ENCODE peak calls at places on chromosomes 16 and 17, in five cellular contexts. V is glutamatergic neuron, T is fibroblast of the aortic adventitia, U is neural progenitor cell, E is epithelial cell of esophagus. A is an unnamed sample.

GRCh38 chr17:42408076-42408475 is 15.0 kb downstream of the CAVIN1 start:
- DNase-seq in V (no peak), T (peak), U (no peak), E (no peak), A (no peak)

GRCh38 chr16:27318399-27319256 is 4.9 kb downstream of the IL4R start:
- DNase-seq in V (no peak), T (no peak), U (no peak), E (peak), A (peak)

GRCh38 chr17:72005332-72006163 is 115.3 kb upstream of the SOX9 start:
- DNase-seq in V (no peak), T (no peak), U (no peak), E (no peak), A (no peak)

GRCh38 chr16:4944333-4945281 is 7.7 kb upstream of the PPL start:
- DNase-seq in V (peak), T (peak), U (no peak), E (peak), A (peak)

GRCh38 chr17:28372203-28372944 is 880 bp downstream of the SARM1 start:
- DNase-seq in V (peak), T (peak), U (peak), E (no peak), A (no peak)

GRCh38 chr17:59026176-59026939 is 80.3 kb downstream of the TRIM37 start:
- DNase-seq in V (no peak), T (no peak), U (no peak), E (no peak), A (peak)

GRCh38 chr17:75288784-75289121 is 480 bp downstream of the SLC25A19 start:
- DNase-seq in V (no peak), T (no peak), U (peak), E (peak), A (peak)

GRCh38 chr16:27204232-27204915 is 1.0 kb downstream of the KDM8 start:
- DNase-seq in V (no peak), T (no peak), U (no peak), E (no peak), A (no peak)

GRCh38 chr17:36500745-36501225 is 14.3 kb downstream of the ZNHIT3 start:
- DNase-seq in V (no peak), T (no peak), U (no peak), E (no peak), A (no peak)

GRCh38 chr17:82434216-82434565 is 15.8 kb upstream of the OGFOD3 start:
- DNase-seq in V (no peak), T (no peak), U (no peak), E (no peak), A (no peak)

GRCh38 chr17:20098314-20098713 is 89.2 kb downstream of the SPECC1 start:
- DNase-seq in V (no peak), T (no peak), U (no peak), E (no peak), A (no peak)

GRCh38 chr17:80381416-80381923 is 33.5 kb upstream of the ENDOV start:
- DNase-seq in V (no peak), T (no peak), U (no peak), E (no peak), A (no peak)

GRCh38 chr16:11612110-11612981 is 25.6 kb upstream of the LITAF start:
- DNase-seq in V (no peak), T (no peak), U (no peak), E (peak), A (peak)

GRCh38 chr16:81181013-81181720 is 57.3 kb upstream of the BCO1 start:
- DNase-seq in V (peak), T (peak), U (peak), E (peak), A (peak)

GRCh38 chr17:61461586-61461966 is 9.4 kb downstream of the TBX4 start:
- DNase-seq in V (no peak), T (no peak), U (peak), E (no peak), A (no peak)

GRCh38 chr16:89319883-89320716 is 102.6 kb downstream of the ZNF778 start:
- DNase-seq in V (peak), T (peak), U (no peak), E (peak), A (peak)

GRCh38 chr17:32503251-32504165 is 16.7 kb downstream of the CDK5R1 start:
- DNase-seq in V (no peak), T (no peak), U (no peak), E (peak), A (peak)

GRCh38 chr16:88430524-88431446 is 22.3 kb upstream of the ZFPM1 start:
- DNase-seq in V (no peak), T (no peak), U (no peak), E (no peak), A (peak)

GRCh38 chr17:3659541-3660111 is 8.8 kb downstream of the TAX1BP3 start:
- DNase-seq in V (no peak), T (peak), U (no peak), E (peak), A (no peak)

GRCh38 chr17:47983492-47984223 is 12.7 kb downstream of the CDK5RAP3 start:
- DNase-seq in V (no peak), T (peak), U (no peak), E (no peak), A (no peak)

GRCh38 chr17:7841622-7842379 is 7.8 kb downstream of the KDM6B start:
- DNase-seq in V (peak), T (peak), U (peak), E (peak), A (peak)

GRCh38 chr16:3907586-3907985 is 27.1 kb upstream of the CREBBP start:
- DNase-seq in V (no peak), T (no peak), U (no peak), E (no peak), A (no peak)

GRCh38 chr16:84040823-84041391 is 1.7 kb downstream of the SLC38A8 start:
- DNase-seq in V (no peak), T (no peak), U (peak), E (peak), A (no peak)

GRCh38 chr17:2602597-2603017 is 9.2 kb downstream of the PAFAH1B1 start:
- DNase-seq in V (no peak), T (no peak), U (no peak), E (peak), A (no peak)

GRCh38 chr17:49914096-49914490 is 54.9 kb upstream of the DLX4 start:
- DNase-seq in V (peak), T (no peak), U (peak), E (no peak), A (no peak)